ENCODE peak calls at places on chromosomes 3 and 15, in six cellular contexts. W is IMR-90, P is mesenchymal stem cell, I is neuronal stem cell, T is H1, Z is trophoblast cell. M is an unnamed sample.

GRCh38 chr15:56950979-56951378 is 32.5 kb downstream of the TCF12 start:
- DNase-seq in W (no peak), P (no peak), I (no peak), T (no peak), Z (no peak), M (no peak)

GRCh38 chr3:62569609-62570008 is 196.3 kb upstream of the FEZF2 start:
- DNase-seq in W (no peak), P (no peak), I (no peak), T (no peak), Z (no peak), M (no peak)

GRCh38 chr15:23482764-23483489 is 35.9 kb upstream of the GOLGA6L2 start:
- DNase-seq in W (no peak), P (no peak), I (no peak), T (no peak), Z (no peak), M (no peak)

GRCh38 chr3:168620854-168621253 is 525.1 kb upstream of the GOLIM4 start:
- DNase-seq in W (no peak), P (peak; percentile 31), I (peak; percentile 57), T (peak; percentile 21), Z (peak; percentile 52), M (peak; percentile 71)

GRCh38 chr3:154690413-154690812 is 260.4 kb upstream of the GPR149 start:
- DNase-seq in W (no peak), P (no peak), I (no peak), T (no peak), Z (no peak), M (no peak)

GRCh38 chr15:100048736-100049135 is 293.0 kb downstream of the ADAMTS17 start:
- DNase-seq in W (no peak), P (no peak), I (no peak), T (no peak), Z (no peak), M (no peak)

GRCh38 chr3:185813691-185814215 is 11.1 kb downstream of the IGF2BP2 start:
- DNase-seq in W (peak; percentile 86), P (peak; percentile 85), I (no peak), T (peak; percentile 59), Z (peak; percentile 38), M (peak; percentile 84)

GRCh38 chr3:28623106-28623505 is 274.5 kb upstream of the AZI2 start:
- DNase-seq in W (no peak), P (no peak), I (no peak), T (no peak), Z (no peak), M (no peak)

GRCh38 chr3:43906847-43907507 is 216.2 kb downstream of the ABHD5 start:
- DNase-seq in W (no peak), P (no peak), I (no peak), T (no peak), Z (no peak), M (no peak)

GRCh38 chr15:98124576-98124975 is 164.1 kb downstream of the ARRDC4 start:
- DNase-seq in W (no peak), P (no peak), I (no peak), T (no peak), Z (no peak), M (no peak)

GRCh38 chr3:123405021-123405420 is 43.9 kb downstream of the ADCY5 start:
- DNase-seq in W (no peak), P (no peak), I (no peak), T (no peak), Z (no peak), M (no peak)

GRCh38 chr3:39263576-39263975 is 16.3 kb downstream of the CX3CR1 start:
- DNase-seq in W (no peak), P (no peak), I (no peak), T (no peak), Z (no peak), M (no peak)

GRCh38 chr3:184373422-184373821 is 4.6 kb downstream of the THPO start:
- DNase-seq in W (no peak), P (no peak), I (no peak), T (no peak), Z (peak; percentile 12), M (no peak)

GRCh38 chr3:188061133-188061532 is 92.8 kb upstream of the LPP start:
- DNase-seq in W (peak; percentile 64), P (peak; percentile 75), I (no peak), T (no peak), Z (peak; percentile 99), M (no peak)

GRCh38 chr3:160667452-160667851 is 9.5 kb upstream of the ARL14 start:
- DNase-seq in W (peak; percentile 81), P (peak; percentile 52), I (no peak), T (no peak), Z (no peak), M (no peak)

GRCh38 chr3:158434412-158435038 is 136.5 kb upstream of the MLF1 start:
- DNase-seq in W (peak; percentile 60), P (peak; percentile 69), I (peak; percentile 58), T (peak; percentile 21), Z (peak; percentile 90), M (peak; percentile 45)

GRCh38 chr15:74136584-74137543 is 6.5 kb downstream of the ISLR2 start:
- DNase-seq in W (no peak), P (no peak), I (no peak), T (no peak), Z (no peak), M (no peak)

GRCh38 chr3:139764936-139765335 is 87.2 kb upstream of the NMNAT3 start:
- DNase-seq in W (peak; percentile 66), P (peak; percentile 85), I (no peak), T (no peak), Z (peak; percentile 29), M (no peak)

GRCh38 chr3:38603731-38604131 is 45.8 kb downstream of the SCN5A start:
- DNase-seq in W (no peak), P (no peak), I (no peak), T (no peak), Z (no peak), M (no peak)

GRCh38 chr3:55484741-55485207 is 2.3 kb downstream of the WNT5A start:
- DNase-seq in W (no peak), P (no peak), I (no peak), T (no peak), Z (no peak), M (no peak)

GRCh38 chr3:194176274-194176991 is 40.5 kb downstream of the HES1 start:
- DNase-seq in W (no peak), P (peak; percentile 81), I (no peak), T (no peak), Z (no peak), M (no peak)

GRCh38 chr3:49020335-49021212 is 1.3 kb upstream of the NDUFAF3 start:
- DNase-seq in W (no peak), P (peak; percentile 40), I (no peak), T (no peak), Z (peak; percentile 65), M (no peak)

GRCh38 chr3:99131876-99132275 is 230.4 kb upstream of the DCBLD2 start:
- DNase-seq in W (no peak), P (peak; percentile 14), I (no peak), T (no peak), Z (no peak), M (no peak)

GRCh38 chr3:116759316-116759715 is 49.7 kb downstream of the TUSC7 start:
- DNase-seq in W (no peak), P (no peak), I (no peak), T (no peak), Z (no peak), M (no peak)
- H2BK5ac ChIP-seq in W (no peak overlapping the region), P (no peak overlapping the region), I (no peak overlapping the region), T (no peak overlapping the region), Z (no peak overlapping the region), M (no peak overlapping the region)

GRCh38 chr3:10997196-10997595 is 4.6 kb downstream of the SLC6A1 start:
- DNase-seq in W (no peak), P (no peak), I (no peak), T (no peak), Z (no peak), M (no peak)
- H3K27me3 ChIP-seq in W (peaks cover 66% of the 10 kb centered on the region), P (peaks cover 95% of the 10 kb centered on the region), I (peaks cover 10% of the 10 kb centered on the region), T (peaks cover 20% of the 10 kb centered on the region), Z (peaks cover 26% of the 10 kb centered on the region), M (peaks cover 26% of the 10 kb centered on the region)

DNA sequence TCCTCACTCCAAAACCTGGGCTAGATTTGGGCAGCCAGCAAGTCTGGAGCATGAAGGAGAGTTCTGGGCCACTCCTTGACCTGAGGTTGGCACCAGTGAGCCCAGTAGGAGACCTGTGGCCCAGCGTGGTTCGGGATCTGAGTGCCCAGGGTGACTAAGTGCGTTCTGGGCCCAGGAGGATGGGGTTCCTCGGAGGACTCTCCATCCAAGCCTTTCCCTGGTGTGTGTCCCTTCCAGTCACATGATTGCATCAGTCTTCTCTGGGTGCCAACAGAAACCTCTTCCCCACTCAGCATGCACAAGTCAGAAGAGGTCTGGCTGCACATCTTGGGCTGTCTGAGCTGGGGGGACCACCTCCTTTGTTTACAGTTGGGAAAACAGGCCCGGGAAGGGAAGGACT is 14.9 kb downstream of the TMEM43 start:
- DNase-seq in W (no peak), P (no peak), I (no peak), T (no peak), Z (no peak), M (no peak)
- H3K14ac ChIP-seq in W (no peak overlapping the region), P (no peak overlapping the region), I (no peak overlapping the region), T (no peak overlapping the region), Z (no peak overlapping the region), M (no peak overlapping the region)

GRCh38 chr3:80230954-80231353 is 463.2 kb upstream of the ROBO1 start:
- DNase-seq in W (no peak), P (no peak), I (no peak), T (no peak), Z (no peak), M (no peak)
- H2BK5ac ChIP-seq in W (no peak overlapping the region), P (no peak overlapping the region), I (no peak overlapping the region), T (no peak overlapping the region), Z (no peak overlapping the region), M (no peak overlapping the region)

GRCh38 chr15:45429974-45430792 is 51.8 kb upstream of the GATM start:
- DNase-seq in W (peak; percentile 46), P (peak; percentile 62), I (peak; percentile 70), T (peak; percentile 21), Z (peak; percentile 85), M (peak; percentile 78)

GRCh38 chr15:45439521-45439931 is 61.2 kb upstream of the GATM start:
- DNase-seq in W (no peak), P (no peak), I (no peak), T (no peak), Z (peak; percentile 92), M (no peak)

GRCh38 chr15:45435124-45435903 is 57.0 kb upstream of the GATM start:
- DNase-seq in W (no peak), P (no peak), I (no peak), T (no peak), Z (no peak), M (no peak)

GRCh38 chr15:45431502-45431901 is 53.2 kb upstream of the GATM start:
- DNase-seq in W (no peak), P (no peak), I (no peak), T (no peak), Z (peak; percentile 14), M (no peak)

DNA sequence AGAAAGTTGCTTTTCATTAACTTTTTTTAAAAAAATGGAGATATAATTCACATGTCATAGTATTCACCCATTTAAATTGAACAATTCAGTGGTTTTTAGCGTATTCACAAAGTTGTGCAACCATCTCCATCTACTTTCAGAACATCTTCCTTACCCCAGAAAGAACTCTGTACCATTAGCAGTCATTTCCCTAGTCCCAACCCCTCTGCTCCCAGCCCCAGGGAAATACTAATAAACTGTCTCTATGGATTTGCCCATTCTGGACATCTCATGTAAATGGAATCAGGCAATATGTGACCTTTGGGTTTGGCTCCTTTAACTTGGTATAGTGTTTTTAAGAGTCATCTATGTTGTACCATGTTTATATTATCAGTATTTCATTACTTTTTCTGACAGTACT is 55.8 kb upstream of the GATM start:
- DNase-seq in W (peak; percentile 46), P (no peak), I (no peak), T (no peak), Z (no peak), M (no peak)
- H3K27me3 ChIP-seq in W (peaks cover 2% of the 10 kb centered on the region), P (no peaks in the 10 kb centered on the region), I (no peaks in the 10 kb centered on the region), T (peaks cover 3% of the 10 kb centered on the region), Z (no peaks in the 10 kb centered on the region), M (peaks cover 3% of the 10 kb centered on the region)